ENCODE peak calls at places on chromosomes 3 and 15, in four cellular contexts. J, B, L and T are unnamed samples.
A peak's percentile ranks its signal among the peaks of the same experiment; 100 is the strongest.

GRCh38 chr3:182636646-182637045 is 156.7 kb upstream of the ATP11B start:
- DNase-seq in J (no peak), B (no peak), L (no peak), T (no peak)

GRCh38 chr15:37891754-37892368 is 42.6 kb upstream of the TMCO5A start:
- DNase-seq in J (no peak), B (no peak), L (peak; percentile 70), T (no peak)

GRCh38 chr3:132135628-132136333 is 101.0 kb upstream of the CPNE4 start:
- DNase-seq in J (no peak), B (peak; percentile 27), L (peak; percentile 99), T (no peak)

GRCh38 chr3:141663993-141664392 is 74.1 kb upstream of the RNF7 start:
- DNase-seq in J (no peak), B (no peak), L (peak; percentile 48), T (no peak)

GRCh38 chr3:132597660-132598059 is 590 bp downstream of the ACKR4 start:
- DNase-seq in J (no peak), B (no peak), L (no peak), T (no peak)

GRCh38 chr15:39588531-39589192 is 7.8 kb downstream of the THBS1 start:
- DNase-seq in J (no peak), B (no peak), L (peak; percentile 44), T (no peak)

GRCh38 chr15:67967871-67968423 is 86.2 kb upstream of the PIAS1 start:
- DNase-seq in J (no peak), B (no peak), L (peak; percentile 47), T (peak; percentile 59)

GRCh38 chr3:171005648-171006047 is 20.9 kb downstream of the SLC2A2 start:
- DNase-seq in J (no peak), B (no peak), L (no peak), T (no peak)

GRCh38 chr3:73056365-73057150 is 4.9 kb upstream of the EBLN2 start:
- DNase-seq in J (no peak), B (no peak), L (peak; percentile 62), T (peak; percentile 37)

GRCh38 chr3:138331143-138331894 is 1.7 kb upstream of the NME9 start:
- DNase-seq in J (no peak), B (no peak), L (peak; percentile 35), T (no peak)

GRCh38 chr3:62557983-62558382 is 184.6 kb upstream of the FEZF2 start:
- DNase-seq in J (no peak), B (no peak), L (no peak), T (no peak)

GRCh38 chr3:112688819-112689218 is 47.9 kb upstream of the CCDC80 start:
- DNase-seq in J (no peak), B (no peak), L (no peak), T (no peak)

GRCh38 chr3:81799403-81799802 is 38.0 kb upstream of the GBE1 start:
- DNase-seq in J (no peak), B (no peak), L (no peak), T (no peak)

GRCh38 chr3:123143669-123144411 is 57.9 kb upstream of the SEC22A start:
- DNase-seq in J (no peak), B (peak; percentile 38), L (peak; percentile 5), T (no peak)

GRCh38 chr15:31457161-31457560 is 130.5 kb downstream of the KLF13 start:
- DNase-seq in J (no peak), B (no peak), L (no peak), T (no peak)

GRCh38 chr3:137926991-137927390 is 83.0 kb upstream of the CLDN18 start:
- DNase-seq in J (no peak), B (no peak), L (no peak), T (no peak)

GRCh38 chr3:23820888-23821287 is 15.1 kb downstream of the UBE2E1 start:
- DNase-seq in J (no peak), B (no peak), L (no peak), T (no peak)

GRCh38 chr15:85652457-85652856 is 142.3 kb downstream of the KLHL25 start:
- DNase-seq in J (no peak), B (no peak), L (no peak), T (no peak)

GRCh38 chr3:182618085-182618732 is 175.1 kb upstream of the ATP11B start:
- DNase-seq in J (no peak), B (no peak), L (no peak), T (peak; percentile 43)

GRCh38 chr15:62624541-62625399 is 417.8 kb upstream of the TPM1 start:
- DNase-seq in J (peak; percentile 27), B (no peak), L (peak; percentile 74), T (no peak)

GRCh38 chr3:100006570-100007271 is 107.6 kb downstream of the FILIP1L start:
- DNase-seq in J (no peak), B (no peak), L (peak; percentile 60), T (no peak)

GRCh38 chr3:104887619-104888018 is 479.1 kb upstream of the ALCAM start:
- DNase-seq in J (no peak), B (no peak), L (no peak), T (no peak)

GRCh38 chr15:31964586-31965307 is 65.6 kb upstream of the CHRNA7 start:
- DNase-seq in J (no peak), B (no peak), L (no peak), T (no peak)

GRCh38 chr3:65894679-65895078 is 144.0 kb downstream of the MAGI1 start:
- DNase-seq in J (no peak), B (no peak), L (peak; percentile 69), T (no peak)

GRCh38 chr3:72892081-72892763 is 4.4 kb downstream of the GXYLT2 start:
- DNase-seq in J (no peak), B (no peak), L (peak; percentile 94), T (no peak)

GRCh38 chr15:89761009-89761831 is 10.2 kb upstream of the MESP1 start:
- DNase-seq in J (no peak), B (no peak), L (no peak), T (no peak)

GRCh38 chr3:197356741-197357140 is 58.3 kb upstream of the DLG1 start:
- DNase-seq in J (no peak), B (no peak), L (no peak), T (no peak)

GRCh38 chr15:66629817-66630576 is 64.2 kb upstream of the LCTL start:
- DNase-seq in J (no peak), B (no peak), L (no peak), T (no peak)

GRCh38 chr3:113377158-113377557 is 64.1 kb downstream of the CFAP44 start:
- DNase-seq in J (peak; percentile 2), B (no peak), L (no peak), T (no peak)

GRCh38 chr3:37504583-37505357 is 330.4 kb upstream of the LRRFIP2 start:
- DNase-seq in J (no peak), B (no peak), L (no peak), T (no peak)

GRCh38 chr15:63405159-63405558 is 23.5 kb upstream of the CA12 start:
- DNase-seq in J (no peak), B (no peak), L (no peak), T (no peak)

GRCh38 chr15:41671656-41672636 is 11.7 kb downstream of the MGA start:
- DNase-seq in J (no peak), B (no peak), L (no peak), T (no peak)

GRCh38 chr15:83850015-83850414 is 196.1 kb downstream of the ADAMTSL3 start:
- DNase-seq in J (no peak), B (no peak), L (no peak), T (no peak)

GRCh38 chr3:142282503-142282902 is 57.1 kb upstream of the GK5 start:
- DNase-seq in J (no peak), B (no peak), L (no peak), T (no peak)

GRCh38 chr3:134186391-134186790 is 64.3 kb downstream of the RYK start:
- DNase-seq in J (no peak), B (no peak), L (no peak), T (no peak)

GRCh38 chr15:79117442-79118204 is 27.0 kb upstream of the RASGRF1 start:
- DNase-seq in J (no peak), B (no peak), L (no peak), T (no peak)

GRCh38 chr15:74422723-74423442 is 10.9 kb downstream of the SEMA7A start:
- DNase-seq in J (no peak), B (peak; percentile 70), L (peak; percentile 52), T (no peak)

DNA sequence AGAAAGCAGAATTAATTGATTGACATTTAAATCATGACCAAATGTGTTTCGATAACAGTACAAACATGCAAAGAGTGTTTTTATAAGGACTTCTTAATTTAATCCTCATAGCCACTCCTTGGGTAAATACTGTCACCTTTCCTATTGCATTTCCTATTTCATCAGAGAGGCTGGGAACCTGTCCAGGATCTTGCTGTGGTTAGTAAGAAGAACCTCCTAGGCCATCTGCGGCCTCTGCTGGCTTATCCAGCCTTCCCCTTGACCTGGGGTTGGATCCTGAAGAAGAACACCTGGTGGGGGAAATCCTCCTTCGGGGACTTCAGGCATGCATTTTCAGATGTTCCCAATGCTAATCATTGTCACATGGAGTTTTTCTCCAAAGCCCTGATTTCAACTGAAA is 25.5 kb downstream of the GLDN start:
- DNase-seq in J (no peak), B (no peak), L (peak; percentile 52), T (no peak)
- TF ChIP-seq RAD21 in J (no peak), B (no peak), L (no peak), T (no peak)

GRCh38 chr3:129425213-129425612 is 3.2 kb downstream of the EFCAB12 start:
- DNase-seq in J (no peak), B (no peak), L (no peak), T (no peak)

GRCh38 chr3:129424185-129424841 is 4.1 kb downstream of the EFCAB12 start:
- DNase-seq in J (peak; percentile 66), B (no peak), L (peak; percentile 24), T (peak; percentile 66)

GRCh38 chr3:129422897-129423296 is 5.5 kb downstream of the EFCAB12 start:
- DNase-seq in J (no peak), B (no peak), L (no peak), T (no peak)

GRCh38 chr3:129428020-129428381 is 435 bp downstream of the EFCAB12 start:
- DNase-seq in J (no peak), B (no peak), L (no peak), T (no peak)

DNA sequence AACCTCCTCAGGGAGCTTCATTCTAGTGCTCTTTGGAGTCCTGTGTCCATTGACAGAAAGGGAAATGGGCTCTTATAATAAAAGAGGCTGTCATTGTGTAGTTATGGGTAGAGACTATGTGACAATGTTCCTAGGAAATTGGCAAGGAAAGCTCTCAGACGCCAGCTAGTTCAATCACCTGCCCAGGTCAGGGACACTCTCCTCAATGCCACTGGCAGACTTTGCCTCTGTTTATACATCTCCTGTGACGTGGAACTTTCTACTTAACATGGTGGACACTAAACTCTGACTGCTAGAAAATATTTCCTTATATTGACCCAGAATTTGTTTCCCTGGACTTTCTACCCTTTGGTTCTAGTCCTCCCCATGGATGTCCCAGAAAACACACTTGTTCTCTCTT is 2.8 kb downstream of the EFCAB12 start:
- DNase-seq in J (no peak), B (no peak), L (no peak), T (no peak)
- TF ChIP-seq CHD1 in J (no peak), B (no peak), L (no peak), T (no peak)

GRCh38 chr3:118760611-118761606 is 273.7 kb downstream of the IGSF11 start:
- DNase-seq in J (no peak), B (peak; percentile 23), L (peak; percentile 1), T (no peak)
- TF ChIP-seq RAD21 in J (peak; percentile 44), B (peak; percentile 61), L (no peak), T (peak; percentile 4)

GRCh38 chr3:38617586-38617985 is 31.9 kb downstream of the SCN5A start:
- DNase-seq in J (no peak), B (no peak), L (no peak), T (no peak)

GRCh38 chr3:38616658-38617057 is 32.8 kb downstream of the SCN5A start:
- DNase-seq in J (no peak), B (no peak), L (no peak), T (no peak)

GRCh38 chr3:38618343-38618742 is 31.1 kb downstream of the SCN5A start:
- DNase-seq in J (no peak), B (no peak), L (no peak), T (no peak)

GRCh38 chr3:38616111-38616510 is 33.4 kb downstream of the SCN5A start:
- DNase-seq in J (no peak), B (no peak), L (no peak), T (no peak)

GRCh38 chr3:38617137-38617536 is 32.4 kb downstream of the SCN5A start:
- DNase-seq in J (no peak), B (no peak), L (no peak), T (no peak)
- TF ChIP-seq CHD1 in J (no peak), B (no peak), L (no peak), T (no peak)